ENCODE peak calls at places on chromosomes 5 and 9, in five cellular contexts. J is heart right ventricle, T is transverse colon, K is cardiac muscle cell, L is aorta. F is an unnamed sample.

GRCh38 chr5:110594866-110595265 is 131.6 kb downstream of the TMEM232 start:
- DNase-seq in J (no peak), T (no peak), K (no peak), L (no peak), F (no peak)

GRCh38 chr5:133863857-133864585 is 104.4 kb downstream of the C5orf15 start:
- DNase-seq in J (no peak), T (no peak), K (no peak), L (no peak), F (no peak)

GRCh38 chr9:126295936-126296600 is 30.6 kb upstream of the MVB12B start:
- DNase-seq in J (no peak), T (no peak), K (no peak), L (no peak), F (no peak)

GRCh38 chr5:59584858-59585846 is 308.4 kb downstream of the PDE4D start:
- DNase-seq in J (no peak), T (peak; percentile 29), K (no peak), L (no peak), F (no peak)

GRCh38 chr5:143248822-143249579 is 154.5 kb downstream of the NR3C1 start:
- DNase-seq in J (no peak), T (no peak), K (no peak), L (no peak), F (no peak)

GRCh38 chr5:168870914-168871313 is 291.7 kb upstream of the PANK3 start:
- DNase-seq in J (no peak), T (no peak), K (no peak), L (no peak), F (no peak)

GRCh38 chr5:32278403-32278802 is 34.3 kb downstream of the MTMR12 start:
- DNase-seq in J (no peak), T (no peak), K (no peak), L (no peak), F (no peak)

GRCh38 chr9:135978650-135979461 is 17.7 kb upstream of the UBAC1 start:
- DNase-seq in J (no peak), T (no peak), K (no peak), L (no peak), F (no peak)

GRCh38 chr5:179960204-179960831 is 52.6 kb upstream of the TBC1D9B start:
- DNase-seq in J (no peak), T (no peak), K (no peak), L (no peak), F (no peak)

GRCh38 chr5:176319827-176320554 is 41.6 kb downstream of the KIAA1191 start:
- DNase-seq in J (no peak), T (no peak), K (peak; percentile 10), L (no peak), F (no peak)

GRCh38 chr5:174247239-174247638 is 201.7 kb downstream of the NSG2 start:
- DNase-seq in J (no peak), T (no peak), K (no peak), L (no peak), F (no peak)

GRCh38 chr9:130140701-130141100 is 31.5 kb upstream of the NCS1 start:
- DNase-seq in J (no peak), T (no peak), K (no peak), L (no peak), F (no peak)

GRCh38 chr5:170405822-170406221 is 16.7 kb upstream of the KCNMB1 start:
- DNase-seq in J (no peak), T (no peak), K (no peak), L (no peak), F (no peak)

GRCh38 chr5:120146787-120147186 is 317.3 kb upstream of the PRR16 start:
- DNase-seq in J (no peak), T (no peak), K (no peak), L (no peak), F (no peak)

GRCh38 chr5:143964919-143965318 is 153.0 kb downstream of the HMHB1 start:
- DNase-seq in J (no peak), T (no peak), K (no peak), L (no peak), F (no peak)

GRCh38 chr5:32538031-32538547 is 47.3 kb upstream of the SUB1 start:
- DNase-seq in J (no peak), T (peak; percentile 42), K (no peak), L (no peak), F (no peak)

GRCh38 chr5:53481887-53482716 is 1.7 kb downstream of the FST start:
- DNase-seq in J (peak; percentile 48), T (peak; percentile 69), K (peak; percentile 63), L (peak; percentile 89), F (peak; percentile 81)

GRCh38 chr9:133892193-133892920 is 99.8 kb downstream of the VAV2 start:
- DNase-seq in J (no peak), T (peak; percentile 24), K (no peak), L (no peak), F (no peak)

GRCh38 chr5:147782053-147783028 is at the start of gene JAKMIP2:
- DNase-seq in J (peak; percentile 73), T (peak; percentile 42), K (peak; percentile 96), L (peak; percentile 65), F (peak; percentile 57)

GRCh38 chr5:148820778-148821395 is 5.5 kb upstream of the ADRB2 start:
- DNase-seq in J (no peak), T (no peak), K (peak; percentile 40), L (no peak), F (no peak)

GRCh38 chr9:14993061-14993800 is 83.0 kb upstream of the FREM1 start:
- DNase-seq in J (peak; percentile 88), T (peak; percentile 73), K (peak; percentile 95), L (peak; percentile 93), F (peak; percentile 85)

GRCh38 chr9:124198948-124199347 is 58.8 kb upstream of the NEK6 start:
- DNase-seq in J (no peak), T (no peak), K (no peak), L (peak; percentile 41), F (no peak)

GRCh38 chr5:156354571-156354970 is 27.6 kb downstream of the SGCD start:
- DNase-seq in J (no peak), T (no peak), K (no peak), L (no peak), F (no peak)

GRCh38 chr9:127119319-127119709 is 3.1 kb downstream of the ANGPTL2 start:
- DNase-seq in J (no peak), T (no peak), K (no peak), L (no peak), F (no peak)

GRCh38 chr5:77266291-77266690 is 55.8 kb downstream of the PDE8B start:
- DNase-seq in J (no peak), T (no peak), K (no peak), L (no peak), F (no peak)

GRCh38 chr9:114836769-114837168 is 30.9 kb upstream of the TNFSF15 start:
- DNase-seq in J (no peak), T (no peak), K (no peak), L (no peak), F (no peak)

DNA sequence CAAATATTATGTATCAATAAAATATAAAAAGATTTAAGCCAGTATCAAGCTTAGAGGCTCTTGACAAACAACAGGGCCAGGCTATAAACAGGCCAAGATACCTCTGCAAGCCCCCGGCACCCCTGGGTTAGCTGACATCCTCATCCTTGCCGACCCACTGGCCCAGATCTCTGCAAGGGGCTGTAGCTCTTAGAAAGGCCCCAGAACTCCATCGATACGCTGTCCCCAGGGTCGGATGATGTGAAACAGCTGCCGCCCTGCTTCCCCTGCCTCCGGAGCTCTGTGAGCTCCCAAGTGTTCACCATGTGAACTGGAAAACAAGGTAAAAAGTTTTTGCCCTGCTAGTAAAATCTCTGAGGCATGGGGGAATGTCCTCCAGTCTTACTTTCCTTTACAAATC is 20.1 kb downstream of the SH3PXD2B start:
- DNase-seq in J (no peak), T (no peak), K (peak; percentile 39), L (peak; percentile 29), F (no peak)
- H3K4me3 ChIP-seq in J (no peak overlapping the region), T (no peak overlapping the region), K (no peak overlapping the region), L (no peak overlapping the region), F (no peak overlapping the region)

DNA sequence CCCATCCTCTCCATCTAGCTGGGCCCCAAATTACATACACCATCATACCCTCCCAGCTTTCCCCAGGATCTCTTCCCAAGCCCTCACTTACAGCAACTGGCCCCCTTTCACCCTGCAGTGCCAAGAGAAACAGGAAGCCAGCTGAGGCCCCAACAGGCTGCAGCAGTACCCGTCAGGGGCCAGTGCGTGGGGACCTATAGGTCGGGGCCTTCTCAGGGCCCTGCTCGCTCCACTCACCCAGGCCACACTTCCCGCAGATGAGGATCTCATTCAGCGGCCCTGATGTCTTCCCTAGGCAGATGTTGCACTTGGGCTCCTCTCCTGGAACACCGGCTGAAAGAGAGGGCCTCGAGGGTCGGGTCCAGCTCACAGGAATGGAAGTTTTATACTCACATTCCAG is 6.8 kb downstream of the PHF19 start:
- DNase-seq in J (no peak), T (no peak), K (no peak), L (no peak), F (no peak)
- H3K36me3 ChIP-seq in J (peaks cover 18% of the 10 kb centered on the region), T (no peaks in the 10 kb centered on the region), K (no peaks in the 10 kb centered on the region), L (no peaks in the 10 kb centered on the region), F (peaks cover 11% of the 10 kb centered on the region)

GRCh38 chr9:112868461-112868860 is 22.2 kb downstream of the SLC46A2 start:
- DNase-seq in J (no peak), T (no peak), K (no peak), L (no peak), F (no peak)

GRCh38 chr9:112870556-112870955 is 20.1 kb downstream of the SLC46A2 start:
- DNase-seq in J (no peak), T (no peak), K (no peak), L (no peak), F (no peak)

GRCh38 chr9:112869917-112870316 is 20.8 kb downstream of the SLC46A2 start:
- DNase-seq in J (no peak), T (no peak), K (no peak), L (peak; percentile 8), F (no peak)

GRCh38 chr9:112867275-112867991 is 23.2 kb downstream of the SLC46A2 start:
- DNase-seq in J (no peak), T (peak; percentile 31), K (no peak), L (no peak), F (peak; percentile 85)

GRCh38 chr9:112868956-112869594 is 21.6 kb downstream of the SLC46A2 start:
- DNase-seq in J (no peak), T (no peak), K (no peak), L (peak; percentile 20), F (no peak)
- H3K4me3 ChIP-seq in J (no peak overlapping the region), T (no peak overlapping the region), K (no peak overlapping the region), L (no peak overlapping the region), F (no peak overlapping the region)

GRCh38 chr9:33473216-33473615 is 508 bp downstream of the NOL6 start:
- DNase-seq in J (no peak), T (no peak), K (no peak), L (peak; percentile 33), F (no peak)

GRCh38 chr9:33468797-33469621 is 4.7 kb downstream of the NOL6 start:
- DNase-seq in J (no peak), T (no peak), K (no peak), L (peak; percentile 32), F (no peak)

GRCh38 chr9:33472171-33472920 is 1.4 kb downstream of the NOL6 start:
- DNase-seq in J (no peak), T (no peak), K (no peak), L (peak; percentile 17), F (no peak)

GRCh38 chr9:33469891-33470290 is 3.8 kb downstream of the NOL6 start:
- DNase-seq in J (no peak), T (no peak), K (no peak), L (peak; percentile 18), F (no peak)

GRCh38 chr9:33471361-33471760 is 2.4 kb downstream of the NOL6 start:
- DNase-seq in J (no peak), T (no peak), K (no peak), L (no peak), F (no peak)
- H3K36me3 ChIP-seq in J (peaks cover 59% of the 10 kb centered on the region), T (peaks cover 23% of the 10 kb centered on the region), K (peaks cover 19% of the 10 kb centered on the region), L (no peaks in the 10 kb centered on the region), F (peaks cover 46% of the 10 kb centered on the region)

GRCh38 chr9:104914458-104914857 is 13.5 kb downstream of the ABCA1 start:
- DNase-seq in J (no peak), T (no peak), K (no peak), L (no peak), F (no peak)
- H3K4me3 ChIP-seq in J (no peak overlapping the region), T (no peak overlapping the region), K (no peak overlapping the region), L (no peak overlapping the region), F (no peak overlapping the region)

F was measured in lung.